ENCODE peak calls at places on chromosomes 1 and 21, in four cellular contexts. U is A549, E is tibial nerve, G is sigmoid colon. C is an unnamed sample.

GRCh38 chr1:237975903-237976302 is 85.2 kb upstream of the ZP4 start:
- DNase-seq in U (no peak), G (no peak), E (no peak), C (no peak)

GRCh38 chr1:167722152-167722869 is 529 bp downstream of the MPZL1 start:
- DNase-seq in G (peak), E (no peak), U (peak), C (peak)

GRCh38 chr1:242017580-242018233 is 18.8 kb upstream of the MAP1LC3C start:
- DNase-seq in G (peak), U (peak), E (peak), C (peak)

GRCh38 chr1:201535778-201536245 is 3.1 kb upstream of the NAV1 start:
- DNase-seq in U (no peak), E (no peak), G (peak), C (no peak)

GRCh38 chr1:46656643-46657042 is 11.5 kb downstream of the ATPAF1 start:
- DNase-seq in E (no peak), U (no peak), G (no peak), C (no peak)

GRCh38 chr1:25065246-25066238 is 135.5 kb upstream of the RUNX3 start:
- DNase-seq in U (no peak), G (peak), E (no peak), C (no peak)

GRCh38 chr1:110538082-110538481 is 19.1 kb upstream of the KCNA10 start:
- DNase-seq in G (no peak), E (no peak), U (no peak), C (no peak)

GRCh38 chr1:5637171-5637570 is 355.1 kb downstream of the NPHP4 start:
- DNase-seq in G (no peak), U (peak), E (peak), C (peak)

GRCh38 chr1:15399710-15400109 is 10.0 kb upstream of the EFHD2 start:
- DNase-seq in E (no peak), U (no peak), G (no peak), C (no peak)

GRCh38 chr1:53392460-53392859 is 64.6 kb upstream of the LRP8 start:
- DNase-seq in E (no peak), U (no peak), G (no peak), C (no peak)

GRCh38 chr1:115829023-115829674 is 11.8 kb downstream of the NHLH2 start:
- DNase-seq in E (no peak), G (peak), U (peak), C (peak)

GRCh38 chr1:231160851-231161710 is 777 bp upstream of the TRIM67 start:
- DNase-seq in U (no peak), E (no peak), G (no peak), C (no peak)

GRCh38 chr1:208040714-208041393 is 129.9 kb upstream of the CD34 start:
- DNase-seq in G (no peak), U (no peak), E (no peak), C (no peak)

DNA sequence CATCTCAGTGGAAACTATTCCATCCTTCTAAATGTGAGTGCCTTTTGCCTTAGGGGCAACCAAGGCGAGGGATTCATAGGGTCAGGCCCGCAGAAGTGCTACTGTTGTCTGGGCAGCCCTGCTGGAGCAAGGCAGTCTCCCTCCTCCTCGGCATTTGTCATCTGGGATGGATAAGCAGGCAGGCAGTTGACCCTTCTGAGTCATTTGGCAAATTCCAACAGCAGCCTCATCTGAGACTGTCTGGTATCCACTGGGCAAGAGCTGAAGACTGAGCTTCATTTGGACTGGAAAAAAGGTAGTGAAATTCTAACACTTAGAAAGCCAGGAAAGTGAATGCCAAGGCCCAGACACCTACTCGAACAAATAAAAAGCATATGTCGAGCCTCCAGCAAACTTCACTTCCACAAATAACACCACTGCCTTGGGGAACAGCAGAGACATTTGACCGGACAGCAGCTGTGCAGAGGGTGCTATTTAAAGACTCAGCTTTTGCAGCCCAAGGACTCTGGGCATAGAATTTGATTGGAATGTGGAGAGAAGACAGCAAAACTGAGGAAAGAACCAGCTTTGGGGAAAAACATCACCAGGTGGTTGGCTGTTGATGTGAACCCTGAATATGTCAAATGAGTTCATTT is 4.0 kb upstream of the ZBTB40 start:
- DNase-seq in U (peak), G (no peak), E (no peak), C (no peak)
- H3K4me3 ChIP-seq in U (no peak), G (no peak), E (no peak), C (no peak)

DNA sequence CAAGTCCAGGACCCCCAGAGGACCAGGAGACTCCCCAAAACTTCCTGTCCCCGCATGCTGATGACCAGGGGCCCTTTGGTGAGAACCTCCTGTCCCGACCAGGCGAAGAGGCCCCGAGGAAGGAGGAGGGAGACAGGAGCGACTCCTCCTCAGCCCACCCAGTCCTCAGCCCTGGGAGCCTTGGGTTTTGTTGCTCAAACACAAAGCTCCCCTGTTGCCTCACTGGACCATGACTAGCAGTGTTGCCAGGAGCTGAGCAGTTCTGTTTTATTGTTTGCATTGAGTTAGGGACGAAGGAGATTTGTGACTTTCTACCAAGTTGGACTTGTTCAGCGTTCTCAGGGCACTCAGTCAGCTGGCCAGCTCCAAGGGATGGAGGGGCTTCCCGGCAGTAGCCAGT is 10.0 kb downstream of the UMODL1 start:
- DNase-seq in G (no peak), U (no peak), E (no peak), C (no peak)
- H3K27ac ChIP-seq in G (no peak), U (no peak), E (peak), C (no peak)

GRCh38 chr1:192552619-192553225 is 22.9 kb upstream of the RGS1 start:
- DNase-seq in U (no peak), E (no peak), G (no peak), C (no peak)

GRCh38 chr1:192553741-192554140 is 21.8 kb upstream of the RGS1 start:
- DNase-seq in G (no peak), U (no peak), E (no peak), C (no peak)

GRCh38 chr1:192554904-192555303 is 20.7 kb upstream of the RGS1 start:
- DNase-seq in U (no peak), G (no peak), E (no peak), C (no peak)

GRCh38 chr1:192546596-192547199 is 28.9 kb upstream of the RGS1 start:
- DNase-seq in E (no peak), G (no peak), U (no peak), C (no peak)

GRCh38 chr1:192550922-192551534 is 24.5 kb upstream of the RGS1 start:
- DNase-seq in G (no peak), E (no peak), U (peak), C (no peak)
- TF ChIP-seq EP300 in G (no peak), E (no peak), U (no peak), C (no peak)

GRCh38 chr1:84997667-84998600 is 1.0 kb upstream of the MCOLN2 start:
- DNase-seq in G (no peak), U (no peak), E (no peak), C (peak)

GRCh38 chr1:84998642-84999280 is 1.8 kb upstream of the MCOLN2 start:
- DNase-seq in U (no peak), G (no peak), E (no peak), C (peak)

GRCh38 chr1:84996846-84997666 is at the start of gene MCOLN2:
- DNase-seq in E (no peak), G (no peak), U (peak), C (peak)

DNA sequence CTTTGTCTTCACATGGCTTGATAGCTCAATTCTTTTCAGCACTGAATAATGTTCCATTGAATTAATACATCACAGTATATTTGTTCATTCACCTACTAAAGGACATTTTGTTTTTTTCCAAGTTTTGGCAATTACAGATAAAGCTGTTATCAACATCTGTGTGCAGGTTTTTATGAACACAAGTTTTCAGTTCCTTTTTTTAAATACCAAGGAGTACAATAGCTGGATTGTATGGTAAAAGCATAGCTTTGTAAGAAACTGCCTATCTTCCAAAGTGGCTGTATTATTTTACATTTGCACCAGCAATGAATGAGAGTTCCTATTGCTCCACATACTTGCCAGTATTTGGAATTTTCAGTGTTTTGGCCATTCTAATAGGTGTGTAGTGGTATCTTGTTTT is 4.8 kb upstream of the MCOLN2 start:
- DNase-seq in E (no peak), U (no peak), G (no peak), C (no peak)
- H3K4me3 ChIP-seq in E (no peak), U (no peak), G (no peak), C (no peak)

GRCh38 chr1:117565083-117565556 is 40.7 kb upstream of the TENT5C start:
- DNase-seq in E (no peak), G (no peak), U (no peak), C (no peak)

GRCh38 chr1:117567435-117567834 is 38.4 kb upstream of the TENT5C start:
- DNase-seq in E (no peak), G (no peak), U (no peak), C (no peak)

GRCh38 chr1:117566556-117566955 is 39.3 kb upstream of the TENT5C start:
- DNase-seq in E (no peak), U (no peak), G (no peak), C (no peak)

GRCh38 chr1:117564227-117565082 is 41.4 kb upstream of the TENT5C start:
- DNase-seq in E (no peak), U (no peak), G (no peak), C (no peak)

GRCh38 chr1:117565745-117566455 is 39.9 kb upstream of the TENT5C start:
- DNase-seq in G (no peak), U (no peak), E (no peak), C (no peak)
- H3K27ac ChIP-seq in G (no peak), U (no peak), E (no peak), C (no peak)

GRCh38 chr21:42526379-42526727 is 12.7 kb downstream of the SLC37A1 start:
- DNase-seq in U (no peak), G (peak), E (no peak), C (peak)

GRCh38 chr21:42527127-42527488 is 13.5 kb downstream of the SLC37A1 start:
- DNase-seq in G (peak), E (no peak), U (no peak), C (no peak)

GRCh38 chr21:42525676-42526378 is 12.2 kb downstream of the SLC37A1 start:
- DNase-seq in E (no peak), U (no peak), G (peak), C (no peak)

GRCh38 chr21:42525228-42525604 is 11.6 kb downstream of the SLC37A1 start:
- DNase-seq in U (no peak), G (peak), E (no peak), C (no peak)

DNA sequence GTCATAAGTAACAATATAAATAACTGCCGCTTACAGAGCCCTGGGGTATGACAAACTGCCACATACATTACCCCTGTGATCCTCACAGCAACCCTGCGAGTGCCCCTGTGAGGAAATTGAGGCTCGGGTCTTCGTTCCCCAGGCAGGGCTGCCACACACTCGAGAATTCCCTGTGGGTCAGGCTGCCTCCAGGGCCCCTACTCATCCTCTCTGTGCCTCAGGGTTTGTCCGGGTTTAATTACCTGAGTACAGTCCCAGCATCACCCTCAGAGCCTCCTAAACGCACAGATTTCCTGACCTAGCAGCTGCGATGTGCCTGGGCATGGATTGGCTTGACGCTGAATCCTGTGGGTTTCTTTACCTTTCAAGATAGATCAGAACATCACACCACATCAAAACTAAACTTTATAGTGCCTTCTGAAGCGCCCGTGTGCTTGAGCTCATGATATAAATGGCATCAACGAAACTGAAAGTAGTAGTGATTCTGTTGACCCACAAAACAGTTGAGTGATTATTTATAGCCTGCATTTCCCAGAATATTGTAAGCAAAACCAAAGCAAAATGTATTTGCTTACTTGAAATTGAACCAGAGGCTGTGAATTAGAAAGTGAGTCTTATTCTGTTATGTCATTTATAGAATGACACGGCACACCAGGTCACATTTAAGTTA is 14.0 kb downstream of the SLC37A1 start:
- DNase-seq in G (no peak), U (no peak), E (no peak), C (no peak)
- TF ChIP-seq EP300 in G (no peak), U (no peak), E (no peak), C (no peak)

DNA sequence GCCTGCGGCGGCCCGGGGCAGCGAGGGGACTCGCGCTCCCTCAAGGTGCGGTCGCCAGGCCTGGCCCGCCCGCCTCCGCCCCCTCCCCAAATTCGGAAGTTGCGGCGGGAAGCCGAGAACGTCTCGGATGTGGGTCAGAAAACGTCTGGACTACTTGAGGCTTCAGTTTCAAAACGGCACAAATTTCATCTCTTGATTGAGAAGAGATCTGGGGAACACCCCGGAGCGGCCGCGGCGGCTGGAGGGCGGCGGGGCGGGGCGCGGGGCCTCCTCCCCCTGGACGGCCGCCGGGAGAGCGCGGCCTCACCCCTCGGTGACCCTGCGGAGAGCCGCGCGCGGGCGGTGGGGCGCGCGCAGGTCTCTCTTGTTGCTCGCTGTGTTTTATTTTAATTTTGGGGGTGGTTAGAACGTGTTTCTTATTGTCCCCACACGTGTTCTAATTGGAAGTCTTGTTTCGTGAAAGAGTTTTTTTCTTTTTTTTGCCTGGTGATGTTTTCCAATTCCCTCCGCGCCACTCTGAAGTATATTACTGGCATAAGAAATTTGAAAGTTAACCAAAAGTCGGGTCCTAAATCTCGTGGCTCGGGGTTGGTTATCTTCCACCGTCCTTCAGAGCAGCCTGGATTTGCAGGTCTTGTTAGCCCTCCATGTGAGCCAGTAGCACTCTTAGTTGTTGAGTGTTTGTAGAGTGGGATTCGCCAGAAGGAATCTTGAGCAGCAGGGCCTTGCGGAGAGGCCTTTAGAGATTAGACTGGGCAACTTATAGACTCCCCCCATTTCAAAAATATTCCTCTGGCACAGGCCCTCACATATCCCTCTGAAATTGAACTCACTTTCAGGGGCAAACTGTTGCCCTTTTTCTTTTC is 749 bp downstream of the PCBP3 start:
- DNase-seq in U (no peak), G (no peak), E (no peak), C (no peak)
- H3K4me3 ChIP-seq in U (peak), G (peak), E (peak), C (no peak)

GRCh38 chr1:59691261-59691660 is 123.5 kb upstream of the HOOK1 start:
- DNase-seq in E (peak), U (no peak), G (peak), C (peak)
- H3K27ac ChIP-seq in E (peak), U (no peak), G (peak), C (no peak)

GRCh38 chr21:33949516-33950424 is 34.2 kb upstream of the ATP5PO start:
- DNase-seq in G (no peak), E (no peak), U (no peak), C (no peak)

GRCh38 chr21:33950425-33951079 is 34.9 kb upstream of the ATP5PO start:
- DNase-seq in E (no peak), U (no peak), G (no peak), C (no peak)

GRCh38 chr21:33947451-33948095 is 32.0 kb upstream of the ATP5PO start:
- DNase-seq in U (peak), E (peak), G (peak), C (peak)

GRCh38 chr21:33948951-33949444 is 33.4 kb upstream of the ATP5PO start:
- DNase-seq in E (no peak), U (no peak), G (no peak), C (no peak)

DNA sequence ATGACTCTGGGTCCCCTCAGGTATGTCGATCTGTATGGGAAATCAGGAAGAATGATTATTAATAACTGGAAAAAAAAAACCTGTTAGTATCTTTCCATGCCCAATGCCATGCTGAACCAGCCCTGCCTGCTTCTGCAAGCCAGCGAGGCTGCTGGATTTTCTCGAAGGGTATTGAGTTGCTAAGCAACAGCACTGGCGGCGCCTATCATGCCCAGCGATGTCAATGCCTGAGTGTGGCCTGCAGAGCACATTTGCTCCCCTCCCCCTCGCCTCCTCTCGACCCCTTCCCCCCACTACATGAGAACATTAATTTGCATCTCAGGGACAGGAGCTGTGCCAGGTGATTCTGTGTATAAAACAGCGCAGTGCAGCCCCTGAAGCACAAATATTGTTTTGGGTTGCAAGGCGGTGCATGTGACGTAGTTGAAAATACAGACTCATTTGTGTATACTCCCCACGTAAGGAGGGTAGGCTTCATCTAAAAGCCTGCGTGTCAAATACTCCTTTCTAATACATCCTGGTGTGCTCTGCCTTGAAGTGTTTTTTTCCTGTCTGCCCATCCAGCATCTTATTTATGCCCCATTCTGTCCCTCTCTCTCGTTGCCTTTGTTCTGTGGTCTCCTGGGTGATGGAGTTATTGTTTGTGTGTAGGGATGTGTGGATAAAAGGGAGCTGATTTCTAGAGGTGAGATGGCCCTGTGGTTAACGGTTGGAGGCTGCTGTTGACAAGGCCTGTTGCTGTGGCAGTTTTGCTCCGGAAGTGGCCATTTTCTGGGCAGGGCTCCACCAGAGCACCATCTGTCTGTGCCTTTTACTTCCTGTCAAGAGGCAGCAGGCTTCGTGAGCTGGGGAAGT is 32.7 kb upstream of the ATP5PO start:
- DNase-seq in G (peak), E (no peak), U (peak), C (peak)
- TF ChIP-seq EP300 in G (no peak), E (no peak), U (no peak), C (no peak)

DNA sequence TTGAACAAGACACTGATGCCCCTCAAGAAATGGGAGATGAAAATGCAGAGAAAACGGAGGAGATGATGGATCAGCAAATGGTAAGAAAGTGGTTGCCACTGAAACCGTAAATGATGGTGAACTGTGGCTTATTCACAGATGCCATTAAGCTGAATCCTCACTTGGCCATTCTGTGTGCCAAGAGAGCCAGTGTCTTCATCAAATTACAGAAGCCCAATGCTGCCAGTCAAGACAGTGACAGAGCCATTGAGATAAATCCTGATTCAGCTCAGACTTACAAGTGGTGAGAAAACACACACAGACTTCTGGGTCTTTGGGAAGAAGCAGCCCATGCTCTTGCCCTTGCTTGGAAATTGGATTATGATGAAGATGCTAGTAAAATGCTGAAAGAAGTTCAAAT is 52.5 kb downstream of the NBPF6 start:
- DNase-seq in G (no peak), E (no peak), U (no peak), C (no peak)
- H3K4me3 ChIP-seq in G (no peak), E (no peak), U (no peak), C (no peak)